ENCODE peak calls at places on chromosomes 6 and 20, in ten cellular contexts. R is psoas muscle; G is EH; H is activated CD8-positive, alpha-beta memory T cell treated with anti-CD3 and anti-CD28 coated beads for 24 hours; K is GDM1; W is EL; F is NCI-H345; Q is NCI-H1436; S is endothelial cell; Z is myocyte. M is an unnamed sample.

GRCh38 chr6:30876039-30876730 is 8.1 kb upstream of the DDR1 start:
- DNase-seq in R (no peak), G (peak), H (no peak), K (no peak), W (no peak), F (no peak), Q (no peak), S (no peak), Z (peak), M (peak)

GRCh38 chr6:52839124-52840055 is 1.2 kb downstream of the GSTA5 start:
- DNase-seq in R (no peak), G (peak), H (peak), K (peak), W (peak), F (peak), Q (no peak), S (peak), Z (peak), M (peak)

GRCh38 chr20:6501061-6501460 is 266.4 kb upstream of the BMP2 start:
- DNase-seq in R (no peak), G (peak), H (no peak), K (no peak), W (peak), F (no peak), Q (no peak), S (no peak), Z (no peak), M (no peak)

GRCh38 chr6:29641430-29642213 is 8.6 kb upstream of the GABBR1 start:
- DNase-seq in R (no peak), G (no peak), H (no peak), K (no peak), W (no peak), F (no peak), Q (no peak), S (no peak), Z (no peak), M (no peak)

GRCh38 chr20:50588034-50588736 is 78.0 kb downstream of the PTPN1 start:
- DNase-seq in R (peak), G (peak), H (peak), K (peak), W (peak), F (peak), Q (no peak), S (peak), Z (peak), M (peak)

GRCh38 chr6:53048431-53049195 is 16.6 kb upstream of the FBXO9 start:
- DNase-seq in R (no peak), G (peak), H (no peak), K (no peak), W (peak), F (no peak), Q (no peak), S (no peak), Z (peak), M (peak)

GRCh38 chr20:52191132-52191435 is 495 bp downstream of the ZFP64 start:
- DNase-seq in R (no peak), G (peak), H (no peak), K (no peak), W (peak), F (peak), Q (peak), S (no peak), Z (no peak), M (peak)

GRCh38 chr6:150263765-150264415 is 104.9 kb upstream of the IYD start:
- DNase-seq in R (no peak), G (no peak), H (no peak), K (no peak), W (no peak), F (no peak), Q (no peak), S (no peak), Z (no peak), M (no peak)

GRCh38 chr6:85662251-85662650 is 19.6 kb upstream of the SYNCRIP start:
- DNase-seq in R (no peak), G (no peak), H (no peak), K (no peak), W (peak), F (no peak), Q (no peak), S (no peak), Z (no peak), M (no peak)

GRCh38 chr6:74170118-74170517 is 474.1 kb downstream of the CD109 start:
- DNase-seq in R (no peak), G (peak), H (no peak), K (no peak), W (peak), F (no peak), Q (no peak), S (no peak), Z (peak), M (peak)

GRCh38 chr6:129645371-129646139 is 64.4 kb downstream of the ARHGAP18 start:
- DNase-seq in R (no peak), G (peak), H (no peak), K (no peak), W (no peak), F (no peak), Q (no peak), S (no peak), Z (no peak), M (peak)

GRCh38 chr6:142871910-142872331 is 73.1 kb downstream of the HIVEP2 start:
- DNase-seq in R (no peak), G (peak), H (no peak), K (no peak), W (peak), F (no peak), Q (no peak), S (no peak), Z (peak), M (peak)

GRCh38 chr6:938271-939046 is 245.5 kb upstream of the EXOC2 start:
- DNase-seq in R (no peak), G (no peak), H (no peak), K (no peak), W (no peak), F (no peak), Q (no peak), S (no peak), Z (no peak), M (no peak)

GRCh38 chr20:33267691-33268090 is 15.3 kb upstream of the BPIFB1 start:
- DNase-seq in R (no peak), G (no peak), H (no peak), K (no peak), W (no peak), F (no peak), Q (no peak), S (no peak), Z (no peak), M (no peak)

GRCh38 chr6:20952605-20953004 is 418.3 kb downstream of the CDKAL1 start:
- DNase-seq in R (no peak), G (peak), H (no peak), K (no peak), W (peak), F (peak), Q (no peak), S (peak), Z (peak), M (peak)

GRCh38 chr20:33866398-33867079 is 55.4 kb downstream of the CHMP4B start:
- DNase-seq in R (peak), G (peak), H (no peak), K (no peak), W (no peak), F (no peak), Q (no peak), S (no peak), Z (no peak), M (peak)

GRCh38 chr6:158369241-158369640 is 57.0 kb downstream of the TULP4 start:
- DNase-seq in R (no peak), G (no peak), H (no peak), K (no peak), W (no peak), F (no peak), Q (no peak), S (no peak), Z (no peak), M (no peak)

GRCh38 chr20:32463642-32464400 is 105.7 kb downstream of the ASXL1 start:
- DNase-seq in R (no peak), G (no peak), H (no peak), K (no peak), W (no peak), F (no peak), Q (no peak), S (no peak), Z (no peak), M (no peak)

GRCh38 chr6:8085053-8085511 is 17.3 kb downstream of the EEF1E1 start:
- DNase-seq in R (no peak), G (peak), H (no peak), K (no peak), W (peak), F (no peak), Q (no peak), S (no peak), Z (peak), M (peak)

M was measured in adipocyte.